ENCODE peak calls at places on chromosomes 6 and 20, in seven cellular contexts. J, L, B, X, R, M and D are unnamed samples.

GRCh38 chr6:38782616-38783015 is 67.5 kb downstream of the DNAH8 start:
- DNase-seq in J (no peak), L (no peak), B (no peak), X (no peak), R (no peak), M (no peak), D (no peak)

GRCh38 chr6:37399795-37400490 is 33.1 kb upstream of the CMTR1 start:
- DNase-seq in J (no peak), L (no peak), B (no peak), X (no peak), R (no peak), M (no peak), D (no peak)

GRCh38 chr6:72530152-72530551 is 91.7 kb upstream of the KCNQ5 start:
- DNase-seq in J (no peak), L (no peak), B (no peak), X (no peak), R (no peak), M (no peak), D (no peak)

GRCh38 chr20:24912397-24913075 is 36.5 kb upstream of the CST7 start:
- DNase-seq in J (no peak), L (no peak), B (peak; percentile 14), X (no peak), R (no peak), M (no peak), D (no peak)

GRCh38 chr20:41165001-41165882 is 27.9 kb downstream of the PLCG1 start:
- DNase-seq in J (no peak), L (no peak), B (no peak), X (no peak), R (no peak), M (no peak), D (no peak)

GRCh38 chr20:38730989-38731737 is 6.9 kb downstream of the SLC32A1 start:
- DNase-seq in J (peak; percentile 63), L (no peak), B (peak; percentile 66), X (no peak), R (peak; percentile 50), M (peak; percentile 56), D (peak; percentile 92)

GRCh38 chr20:36465109-36466080 is 75.9 kb upstream of the MYL9 start:
- DNase-seq in J (peak; percentile 57), L (no peak), B (peak; percentile 77), X (peak; percentile 94), R (peak; percentile 91), M (peak; percentile 93), D (peak; percentile 72)

GRCh38 chr6:140078552-140079126 is 704.2 kb upstream of the CITED2 start:
- DNase-seq in J (peak; percentile 96), L (no peak), B (no peak), X (peak; percentile 94), R (peak; percentile 95), M (peak; percentile 92), D (no peak)

GRCh38 chr6:61649845-61650244 is 636.2 kb downstream of the KHDRBS2 start:
- DNase-seq in J (no peak), L (no peak), B (no peak), X (no peak), R (no peak), M (no peak), D (no peak)

GRCh38 chr20:15561707-15562106 is 1011.5 kb downstream of the KIF16B start:
- DNase-seq in J (no peak), L (no peak), B (no peak), X (no peak), R (no peak), M (no peak), D (no peak)

GRCh38 chr6:98832282-98833100 is 1.9 kb upstream of the POU3F2 start:
- DNase-seq in J (peak; percentile 38), L (no peak), B (no peak), X (peak; percentile 11), R (peak; percentile 66), M (peak; percentile 25), D (no peak)

GRCh38 chr20:17895641-17896246 is 72.8 kb downstream of the SNX5 start:
- DNase-seq in J (peak; percentile 60), L (no peak), B (no peak), X (no peak), R (peak; percentile 66), M (peak; percentile 61), D (peak; percentile 90)

GRCh38 chr6:55180258-55180657 is 5.9 kb downstream of the HCRTR2 start:
- DNase-seq in J (no peak), L (no peak), B (no peak), X (no peak), R (no peak), M (no peak), D (no peak)

GRCh38 chr6:80197474-80197873 is 91.0 kb downstream of the BCKDHB start:
- DNase-seq in J (peak; percentile 80), L (no peak), B (no peak), X (peak; percentile 13), R (no peak), M (peak; percentile 12), D (no peak)

GRCh38 chr6:2687456-2687855 is 63.3 kb downstream of the MYLK4 start:
- DNase-seq in J (no peak), L (no peak), B (no peak), X (no peak), R (no peak), M (no peak), D (no peak)

GRCh38 chr20:53750827-53751393 is 157.3 kb upstream of the ZNF217 start:
- DNase-seq in J (peak; percentile 75), L (no peak), B (no peak), X (peak; percentile 95), R (peak; percentile 81), M (peak; percentile 94), D (peak; percentile 62)

GRCh38 chr20:37072293-37073196 is 23.3 kb downstream of the RBL1 start:
- DNase-seq in J (no peak), L (no peak), B (no peak), X (no peak), R (no peak), M (no peak), D (no peak)

GRCh38 chr6:21479140-21479539 is 114.4 kb upstream of the SOX4 start:
- DNase-seq in J (peak; percentile 92), L (no peak), B (no peak), X (no peak), R (peak; percentile 45), M (peak; percentile 44), D (no peak)

GRCh38 chr6:117491916-117492315 is 9.4 kb downstream of the DCBLD1 start:
- DNase-seq in J (peak; percentile 18), L (no peak), B (no peak), X (no peak), R (peak; percentile 44), M (no peak), D (no peak)

GRCh38 chr20:25669826-25670422 is 26.7 kb downstream of the ZNF337 start:
- DNase-seq in J (peak; percentile 61), L (no peak), B (no peak), X (peak; percentile 53), R (peak; percentile 22), M (peak; percentile 87), D (no peak)

GRCh38 chr6:111808493-111808892 is 64.8 kb downstream of the FYN start:
- DNase-seq in J (no peak), L (no peak), B (no peak), X (no peak), R (no peak), M (no peak), D (no peak)

GRCh38 chr6:22657341-22657985 is 88.1 kb downstream of the HDGFL1 start:
- DNase-seq in J (peak; percentile 27), L (no peak), B (no peak), X (no peak), R (no peak), M (no peak), D (no peak)

GRCh38 chr6:125952764-125953501 is 3.6 kb upstream of the HINT3 start:
- DNase-seq in J (peak; percentile 37), L (no peak), B (no peak), X (no peak), R (no peak), M (peak; percentile 40), D (no peak)

GRCh38 chr6:158817298-158818007 is 1.7 kb downstream of the EZR start:
- DNase-seq in J (no peak), L (no peak), B (peak; percentile 68), X (no peak), R (peak; percentile 44), M (peak; percentile 59), D (no peak)

GRCh38 chr6:70599187-70599586 is 32.5 kb downstream of the SDHAF4 start:
- DNase-seq in J (no peak), L (no peak), B (no peak), X (no peak), R (no peak), M (no peak), D (no peak)

GRCh38 chr6:158008894-158009891 is 27.5 kb downstream of the SYNJ2 start:
- DNase-seq in J (peak; percentile 93), L (no peak), B (no peak), X (no peak), R (peak; percentile 46), M (peak; percentile 84), D (no peak)

GRCh38 chr20:17556842-17557674 is 12.8 kb upstream of the DSTN start:
- DNase-seq in J (peak; percentile 58), L (no peak), B (peak; percentile 58), X (no peak), R (peak; percentile 67), M (no peak), D (peak; percentile 75)

GRCh38 chr6:75377386-75377785 is 92.8 kb upstream of the TMEM30A start:
- DNase-seq in J (no peak), L (no peak), B (no peak), X (no peak), R (no peak), M (no peak), D (no peak)

GRCh38 chr20:21554376-21554890 is 40.6 kb upstream of the NKX2-2 start:
- DNase-seq in J (no peak), L (no peak), B (no peak), X (no peak), R (no peak), M (no peak), D (peak; percentile 10)
- H3K4me3 ChIP-seq in J (no peak overlapping the region), L (no peak overlapping the region), B (no peak overlapping the region), X (no peak overlapping the region), R (no peak overlapping the region), M (no peak overlapping the region), D (no peak overlapping the region)

DNA sequence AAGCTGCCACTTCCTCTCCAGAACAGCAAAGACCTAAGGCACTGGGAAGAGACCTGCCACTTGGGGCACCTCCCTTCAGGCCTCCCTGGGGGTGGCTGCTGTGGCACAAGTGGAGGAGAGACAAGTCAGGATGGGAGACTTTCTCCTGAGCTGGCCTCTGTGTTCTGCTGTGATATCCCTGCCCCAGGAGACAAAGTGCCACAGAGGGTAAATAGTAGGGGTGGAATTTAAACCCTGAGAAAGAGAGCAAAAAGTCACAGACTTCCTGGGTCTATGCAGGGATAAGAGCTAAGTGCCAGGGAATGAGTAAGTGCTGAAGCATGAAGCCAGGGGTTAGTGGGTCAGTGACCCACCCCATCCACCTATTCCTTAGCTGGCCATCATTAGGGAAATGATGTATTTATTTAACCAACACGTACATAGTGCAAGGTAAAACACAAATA is 84.2 kb downstream of the MRPL14 start:
- DNase-seq in J (no peak), L (no peak), B (no peak), X (no peak), R (peak; percentile 46), M (peak; percentile 55), D (no peak)
- TF ChIP-seq CTCF in J (no peak), L (no peak), B (no peak), X (no peak), R (no peak), M (no peak), D (no peak)

GRCh38 chr20:21670981-21671380 is 34.5 kb upstream of the PAX1 start:
- DNase-seq in J (no peak), L (no peak), B (no peak), X (no peak), R (no peak), M (no peak), D (no peak)
- H3K4me3 ChIP-seq in J (no peak overlapping the region), L (no peak overlapping the region), B (no peak overlapping the region), X (no peak overlapping the region), R (no peak overlapping the region), M (no peak overlapping the region), D (no peak overlapping the region)

GRCh38 chr20:60253471-60253870 is 295.2 kb downstream of the CDH26 start:
- DNase-seq in J (no peak), L (no peak), B (no peak), X (no peak), R (no peak), M (no peak), D (no peak)
- TF ChIP-seq CTCF in J (no peak), L (no peak), B (no peak), X (no peak), R (no peak), M (no peak), D (no peak)